ENCODE peak calls at places on chromosomes 5 and 9, in seven cellular contexts. D is IMR-90, S is H1, X is astrocyte, U is GM23338, N is PC-9, V is A549. P is an unnamed sample.

GRCh38 chr9:33263131-33263935 is 1.2 kb downstream of the BAG1 start:
- DNase-seq in V (no peak), N (no peak), S (no peak), X (peak; percentile 10), U (peak; percentile 32), D (no peak), P (no peak)

GRCh38 chr9:38096238-38096805 is 27.3 kb upstream of the SHB start:
- DNase-seq in V (no peak), X (no peak), S (no peak), D (no peak), N (peak; percentile 27), U (no peak), P (peak; percentile 53)

GRCh38 chr9:8555767-8556500 is 756.4 kb upstream of the DMAC1 start:
- DNase-seq in X (no peak), N (no peak), U (no peak), S (no peak), D (no peak), V (no peak), P (no peak)

GRCh38 chr5:38551020-38552017 is 5.1 kb downstream of the LIFR start:
- DNase-seq in N (peak; percentile 25), U (peak; percentile 80), X (peak; percentile 41), V (peak; percentile 38), S (no peak), D (peak; percentile 73), P (no peak)

GRCh38 chr9:71384343-71384742 is 262.9 kb upstream of the TRPM3 start:
- DNase-seq in D (no peak), S (no peak), N (no peak), V (no peak), U (peak; percentile 22), X (no peak), P (no peak)

GRCh38 chr5:6758201-6758600 is 45.0 kb downstream of the TENT4A start:
- DNase-seq in D (no peak), N (no peak), S (no peak), U (no peak), X (no peak), V (no peak), P (no peak)

GRCh38 chr9:127856094-127856740 is 1.8 kb upstream of the ENG start:
- DNase-seq in N (no peak), X (no peak), U (no peak), V (no peak), D (no peak), S (no peak), P (no peak)

GRCh38 chr9:125760537-125760936 is 13.4 kb downstream of the PBX3 start:
- DNase-seq in V (no peak), D (no peak), S (no peak), U (no peak), X (no peak), N (no peak), P (no peak)

GRCh38 chr9:130480673-130481072 is 35.9 kb downstream of the ASS1 start:
- DNase-seq in D (no peak), V (no peak), X (no peak), N (no peak), U (peak; percentile 72), S (peak; percentile 19), P (no peak)

GRCh38 chr5:57366744-57367143 is 115.9 kb downstream of the ACTBL2 start:
- DNase-seq in V (peak; percentile 74), N (peak; percentile 55), U (no peak), S (no peak), X (peak; percentile 57), D (peak; percentile 28), P (peak; percentile 52)

GRCh38 chr5:92941806-92942205 is 639.2 kb downstream of the NR2F1-AS1 start:
- DNase-seq in N (peak; percentile 17), X (no peak), U (no peak), D (no peak), V (no peak), S (no peak), P (no peak)

GRCh38 chr5:40755093-40755406 is 711 bp downstream of the TTC33 start:
- DNase-seq in V (peak; percentile 87), D (peak; percentile 81), U (peak; percentile 79), X (peak; percentile 70), S (no peak), N (peak; percentile 81), P (peak; percentile 25)

GRCh38 chr5:150180241-150181027 is 9.4 kb upstream of the SLC6A7 start:
- DNase-seq in V (no peak), N (no peak), D (peak; percentile 12), X (no peak), U (no peak), S (no peak), P (no peak)

GRCh38 chr5:134515801-134516200 is 9.7 kb upstream of the JADE2 start:
- DNase-seq in V (no peak), S (no peak), D (no peak), N (no peak), U (no peak), X (no peak), P (no peak)

GRCh38 chr9:110016340-110016739 is 191.6 kb downstream of the C9orf152 start:
- DNase-seq in X (peak; percentile 93), D (peak; percentile 91), N (no peak), V (no peak), S (no peak), U (no peak), P (no peak)

GRCh38 chr5:123835421-123835820 is 323.4 kb downstream of the CSNK1G3 start:
- DNase-seq in U (no peak), D (no peak), V (no peak), N (no peak), X (no peak), S (no peak), P (no peak)

GRCh38 chr5:57834829-57835554 is 352.4 kb upstream of the ACTBL2 start:
- DNase-seq in V (no peak), S (no peak), D (peak; percentile 59), U (peak; percentile 59), N (no peak), X (peak; percentile 61), P (no peak)

GRCh38 chr9:115202960-115203751 is 85.2 kb upstream of the TNC start:
- DNase-seq in D (peak; percentile 94), N (no peak), S (no peak), X (peak; percentile 82), V (no peak), U (no peak), P (no peak)

GRCh38 chr5:102678267-102679058 is 76.6 kb upstream of the PAM start:
- DNase-seq in N (no peak), S (no peak), V (no peak), D (peak; percentile 60), U (no peak), X (peak; percentile 81), P (no peak)

GRCh38 chr5:178123987-178124925 is 6.6 kb upstream of the RMND5B start:
- DNase-seq in U (peak; percentile 46), D (no peak), V (no peak), X (no peak), S (no peak), N (peak; percentile 99), P (no peak)

GRCh38 chr5:53825016-53825415 is 264.6 kb downstream of the NDUFS4 start:
- DNase-seq in V (no peak), D (no peak), X (no peak), N (no peak), S (no peak), U (no peak), P (no peak)
- TF ChIP-seq CTCF in V (no peak), D (no peak), X (no peak), N (no peak), S (no peak), U (no peak), P (no peak)

GRCh38 chr5:132775439-132776076 is 1.5 kb downstream of the SEPTIN8 start:
- DNase-seq in S (no peak), N (peak; percentile 37), U (no peak), D (no peak), X (peak; percentile 35), V (no peak), P (no peak)
- H3K4me2 ChIP-seq in S (peak overlapping the region; percentile 92), N (peak overlapping the region; percentile 81), U (peak overlapping the region; percentile 89), D (peak overlapping the region; percentile 97), X (peak overlapping the region; percentile 94), V (peak overlapping the region; percentile 91), P (peak overlapping the region; percentile 78)

GRCh38 chr5:172766287-172767104 is 4.5 kb downstream of the DUSP1 start:
- DNase-seq in S (no peak), N (no peak), V (no peak), D (peak; percentile 94), X (peak; percentile 83), U (no peak), P (no peak)

GRCh38 chr5:172762214-172763119 is 8.5 kb downstream of the DUSP1 start:
- DNase-seq in X (no peak), D (no peak), V (no peak), U (no peak), S (no peak), N (no peak), P (no peak)

GRCh38 chr5:172763120-172763464 is 7.9 kb downstream of the DUSP1 start:
- DNase-seq in X (no peak), V (no peak), U (no peak), D (no peak), N (no peak), S (no peak), P (no peak)

GRCh38 chr5:172765766-172766286 is 5.2 kb downstream of the DUSP1 start:
- DNase-seq in S (no peak), U (no peak), N (no peak), X (peak; percentile 80), D (peak; percentile 94), V (no peak), P (no peak)

DNA sequence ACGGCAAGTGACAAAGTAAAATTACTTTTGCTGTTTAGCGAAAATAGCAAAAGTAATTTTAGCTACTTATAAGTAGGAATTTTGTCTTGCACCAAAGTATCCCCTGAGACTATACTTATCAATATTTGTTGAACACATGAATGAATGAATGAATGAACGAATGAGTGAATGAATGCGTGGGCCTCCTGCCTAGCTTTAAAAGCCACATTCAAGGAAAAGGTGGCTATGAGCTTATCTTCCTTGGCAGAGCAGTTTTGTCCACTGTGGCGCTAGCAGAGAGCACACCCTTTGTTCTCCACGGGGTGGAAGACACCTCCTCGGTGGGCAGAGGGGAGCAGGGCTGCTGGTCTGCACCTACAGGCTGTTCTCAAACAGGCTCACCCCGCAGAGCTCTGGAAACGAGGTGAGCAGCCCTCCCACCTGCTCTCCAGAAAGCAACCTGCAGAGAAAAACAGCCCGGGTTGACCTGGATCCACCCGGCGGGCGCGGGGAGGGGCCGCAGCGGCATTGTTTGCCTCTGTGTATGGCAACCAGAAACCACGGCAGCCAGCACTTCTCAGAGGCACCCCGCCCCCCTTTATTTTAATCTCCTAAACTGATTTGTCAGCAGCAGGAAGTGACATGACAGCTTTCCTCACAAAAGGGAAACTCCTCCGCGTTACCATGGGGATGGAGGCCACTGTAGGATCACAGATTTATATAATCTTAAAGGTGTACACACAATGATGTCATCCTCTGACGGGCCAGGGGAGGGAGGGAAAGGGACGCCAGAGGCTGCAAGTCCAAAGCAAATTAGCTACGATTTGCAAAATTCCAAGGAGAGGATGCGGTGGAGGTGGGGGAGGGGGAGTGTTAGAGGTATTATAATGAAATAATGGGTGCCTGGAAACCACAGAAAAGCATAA is 5.9 kb downstream of the DUSP1 start:
- DNase-seq in S (peak; percentile 82), V (peak; percentile 98), N (peak; percentile 97), D (peak; percentile 99), U (peak; percentile 99), X (peak; percentile 100), P (peak; percentile 95)
- TF ChIP-seq CTCF in S (no peak), V (no peak), N (no peak), D (no peak), U (no peak), X (no peak), P (no peak)

GRCh38 chr9:134388289-134388808 is 62.1 kb downstream of the RXRA start:
- DNase-seq in D (peak; percentile 45), X (no peak), S (no peak), V (no peak), N (no peak), U (no peak), P (no peak)
- H3K4me2 ChIP-seq in D (no peak overlapping the region), X (no peak overlapping the region), S (no peak overlapping the region), V (peak overlapping the region; percentile 5), N (no peak overlapping the region), U (no peak overlapping the region), P (no peak overlapping the region)

GRCh38 chr9:14400658-14400995 is 86.7 kb upstream of the NFIB start:
- DNase-seq in N (peak; percentile 1), S (peak; percentile 62), V (peak; percentile 41), X (peak; percentile 82), D (peak; percentile 58), U (peak; percentile 88), P (no peak)
- TF ChIP-seq CTCF in N (peak; percentile 14), S (peak; percentile 67), V (peak; percentile 63), X (peak; percentile 56), D (peak; percentile 48), U (peak; percentile 62), P (no peak)

P was measured in keratinocyte.